ENCODE peak calls at places on chromosomes 1 and 21, in five cellular contexts. Q is heart right ventricle; V is CD4-positive, alpha-beta memory T cell; E is A549; Z is mammary epithelial cell. X is an unnamed sample. For H3K4me1, the result is how much of the 10 kb centered on the place peaks cover.

GRCh38 chr1:110060034-110060661 is 10.3 kb downstream of the ALX3 start:
- DNase-seq in E (peak), Q (no peak), Z (no peak), V (peak), X (peak)

GRCh38 chr21:45982758-45983731 is 1.5 kb downstream of the COL6A1 start:
- DNase-seq in E (no peak), Z (no peak), V (no peak), Q (no peak), X (no peak)

GRCh38 chr1:30106125-30106524 is 617.3 kb downstream of the MATN1 start:
- DNase-seq in E (peak), Q (no peak), Z (no peak), V (no peak), X (peak)

GRCh38 chr21:33950425-33951079 is 34.9 kb upstream of the ATP5PO start:
- DNase-seq in Z (no peak), E (no peak), V (peak), Q (no peak), X (no peak)

GRCh38 chr1:36480161-36480560 is 2.6 kb downstream of the CSF3R start:
- DNase-seq in V (no peak), E (no peak), Q (no peak), Z (no peak), X (no peak)

GRCh38 chr1:50271968-50272578 is 151.2 kb downstream of the DMRTA2 start:
- DNase-seq in Z (peak), Q (peak), E (peak), V (no peak), X (peak)

GRCh38 chr21:15060776-15061175 is 4.0 kb downstream of the NRIP1 start:
- DNase-seq in Z (peak), E (no peak), Q (no peak), V (no peak), X (no peak)

GRCh38 chr1:89878256-89878655 is 57.4 kb downstream of the LRRC8D start:
- DNase-seq in Q (no peak), Z (no peak), E (no peak), V (no peak), X (no peak)

GRCh38 chr1:4127595-4128140 is 227.6 kb upstream of the C1orf174 start:
- DNase-seq in E (no peak), Q (no peak), Z (no peak), V (no peak), X (no peak)

GRCh38 chr1:18657436-18658179 is 27.0 kb downstream of the PAX7 start:
- DNase-seq in V (no peak), E (no peak), Z (no peak), Q (no peak), X (no peak)

GRCh38 chr1:2224170-2224584 is 3.9 kb upstream of the SKI start:
- DNase-seq in E (no peak), Z (no peak), Q (no peak), V (peak), X (no peak)

GRCh38 chr1:22380024-22380785 is 71.4 kb upstream of the ZBTB40 start:
- DNase-seq in Z (no peak), E (peak), V (no peak), Q (no peak), X (no peak)

GRCh38 chr1:211616231-211617031 is 37.5 kb upstream of the SLC30A1 start:
- DNase-seq in Z (no peak), V (no peak), Q (peak), E (no peak), X (no peak)

GRCh38 chr21:27269646-27270045 is 302.8 kb upstream of the ADAMTS5 start:
- DNase-seq in E (no peak), Z (peak), V (no peak), Q (no peak), X (no peak)

GRCh38 chr1:5497471-5497870 is 494.8 kb downstream of the NPHP4 start:
- DNase-seq in Q (no peak), V (no peak), E (no peak), Z (no peak), X (no peak)

GRCh38 chr1:202283379-202283844 is 58.3 kb downstream of the UBE2T start:
- DNase-seq in Z (peak), Q (no peak), V (peak), E (peak), X (peak)

GRCh38 chr1:200161801-200162200 is 134.3 kb downstream of the NR5A2 start:
- DNase-seq in Z (no peak), Q (no peak), V (no peak), E (no peak), X (no peak)

GRCh38 chr1:100343897-100344296 is 8.4 kb upstream of the CDC14A start:
- DNase-seq in V (no peak), Q (no peak), E (no peak), Z (no peak), X (no peak)

GRCh38 chr21:20882462-20883415 is 115.5 kb upstream of the NCAM2 start:
- DNase-seq in V (no peak), E (no peak), Z (no peak), Q (no peak), X (peak)

GRCh38 chr1:191284175-191284574 is 806.5 kb upstream of the BRINP3 start:
- DNase-seq in Z (no peak), E (no peak), Q (no peak), V (no peak), X (no peak)

GRCh38 chr1:89723863-89724262 is 90.9 kb downstream of the LRRC8C start:
- DNase-seq in V (no peak), Q (peak), E (no peak), Z (no peak), X (no peak)

DNA sequence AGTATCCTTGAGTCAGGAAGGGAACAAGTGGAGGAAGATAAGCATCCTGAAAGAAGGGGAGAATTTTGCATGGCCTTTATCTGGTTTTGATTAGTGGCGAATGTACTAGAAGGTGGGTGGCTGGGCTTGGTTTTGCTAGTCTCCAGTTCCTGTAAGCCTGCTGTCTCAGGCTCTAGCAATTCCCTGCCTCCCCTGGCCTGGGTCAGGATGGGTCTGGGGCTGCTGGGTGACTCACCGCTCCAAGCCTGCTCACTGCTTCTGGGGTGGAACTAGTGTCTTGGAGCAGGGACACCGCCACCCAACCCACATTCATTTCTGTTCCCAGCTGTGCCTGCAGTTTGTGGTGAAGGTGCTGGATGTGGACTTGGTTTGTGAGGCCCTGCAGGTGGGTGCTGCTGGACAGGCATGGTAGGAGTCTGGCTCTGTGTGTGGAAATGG is 3.4 kb downstream of the BTBD19 start:
- DNase-seq in Q (no peak), V (peak), Z (no peak), E (no peak), X (no peak)
- H3K4me1 ChIP-seq in Q (half or more), V (half or more), Z (half or more), E (half or more), X (under half)

DNA sequence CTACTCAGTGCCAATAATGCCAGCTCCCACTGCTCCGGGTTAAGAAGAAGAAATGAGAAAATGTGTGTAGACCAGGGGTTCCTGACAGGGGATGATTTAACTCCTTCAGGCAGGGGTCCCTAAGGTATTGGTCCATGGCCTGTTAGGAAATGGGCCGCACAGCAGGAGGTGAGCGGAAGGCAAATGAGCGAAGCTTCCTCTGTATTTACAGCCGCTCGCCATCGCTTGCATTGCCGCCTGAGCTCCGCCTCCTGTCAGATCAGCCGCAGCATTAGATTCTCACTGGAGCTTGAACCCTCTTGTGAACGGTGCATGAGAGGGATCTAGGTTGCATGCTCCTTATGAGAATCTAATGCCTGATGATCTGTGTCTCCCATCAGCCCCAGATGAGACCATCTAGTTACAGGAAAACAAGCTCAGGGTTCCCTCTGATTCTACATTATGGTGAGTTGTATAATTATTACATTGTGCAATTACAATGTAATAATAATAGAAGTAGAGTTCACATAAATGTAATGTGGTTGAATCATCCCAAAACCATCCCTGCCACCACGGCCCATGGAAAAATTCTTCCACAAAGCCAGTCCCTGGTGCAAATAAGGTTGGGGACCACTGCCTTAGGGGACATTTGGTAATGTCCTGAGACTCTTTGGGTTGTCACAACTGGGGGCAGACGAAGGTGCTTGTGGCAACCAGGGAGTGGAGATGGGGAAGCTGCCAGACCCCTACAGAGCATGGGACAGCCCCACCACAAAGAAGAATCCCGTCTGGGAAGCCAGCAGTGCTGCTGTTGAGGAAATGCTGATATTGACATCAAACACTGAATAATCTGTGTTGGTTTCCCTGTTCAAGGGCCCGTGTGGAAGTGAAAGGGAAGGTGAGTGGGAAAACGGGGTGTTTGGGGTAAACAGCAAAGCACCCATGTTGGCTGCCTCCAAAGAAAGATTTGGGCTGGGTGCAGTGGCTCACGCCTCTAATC is 60.8 kb downstream of the DHRS3 start:
- DNase-seq in E (no peak), Q (no peak), V (no peak), Z (no peak), X (no peak)
- H3K4me1 ChIP-seq in E (under half), Q (under half), V (under half), Z (under half), X (under half)

GRCh38 chr1:234724517-234725176 is 114.7 kb upstream of the IRF2BP2 start:
- DNase-seq in E (peak), Q (peak), V (peak), Z (no peak), X (no peak)

GRCh38 chr1:234727018-234727757 is 117.2 kb upstream of the IRF2BP2 start:
- DNase-seq in Z (peak), Q (no peak), V (no peak), E (no peak), X (no peak)

GRCh38 chr1:234728740-234729139 is 118.8 kb upstream of the IRF2BP2 start:
- DNase-seq in Z (no peak), V (no peak), E (no peak), Q (no peak), X (no peak)

GRCh38 chr1:234725177-234726132 is 115.5 kb upstream of the IRF2BP2 start:
- DNase-seq in E (no peak), Q (peak), V (peak), Z (no peak), X (no peak)

GRCh38 chr1:234726359-234726836 is 116.4 kb upstream of the IRF2BP2 start:
- DNase-seq in Q (no peak), E (no peak), V (no peak), Z (peak), X (no peak)
- H3K4me1 ChIP-seq in Q (half or more), E (half or more), V (half or more), Z (half or more), X (under half)

GRCh38 chr1:82836246-82836645 is 1035.5 kb downstream of the ADGRL2 start:
- DNase-seq in E (no peak), V (no peak), Q (no peak), Z (no peak), X (no peak)

GRCh38 chr1:82829527-82829926 is 1028.8 kb downstream of the ADGRL2 start:
- DNase-seq in Z (no peak), V (no peak), E (no peak), Q (no peak), X (no peak)

GRCh38 chr1:82830695-82831380 is 1030.1 kb downstream of the ADGRL2 start:
- DNase-seq in Q (no peak), V (no peak), Z (no peak), E (no peak), X (peak)
- H3K4me1 ChIP-seq in Q (under half), V (under half), Z (under half), E (under half), X (under half)

GRCh38 chr1:8523641-8524206 is 205.8 kb downstream of the SLC45A1 start:
- DNase-seq in V (no peak), Z (no peak), Q (no peak), E (no peak), X (no peak)

GRCh38 chr1:8529901-8530300 is 212.0 kb downstream of the SLC45A1 start:
- DNase-seq in V (no peak), Z (no peak), E (no peak), Q (no peak), X (no peak)

GRCh38 chr1:8524637-8525157 is 206.8 kb downstream of the SLC45A1 start:
- DNase-seq in E (no peak), Z (no peak), Q (no peak), V (no peak), X (no peak)

GRCh38 chr1:8520483-8520966 is 202.6 kb downstream of the SLC45A1 start:
- DNase-seq in Z (peak), Q (no peak), V (no peak), E (no peak), X (no peak)

DNA sequence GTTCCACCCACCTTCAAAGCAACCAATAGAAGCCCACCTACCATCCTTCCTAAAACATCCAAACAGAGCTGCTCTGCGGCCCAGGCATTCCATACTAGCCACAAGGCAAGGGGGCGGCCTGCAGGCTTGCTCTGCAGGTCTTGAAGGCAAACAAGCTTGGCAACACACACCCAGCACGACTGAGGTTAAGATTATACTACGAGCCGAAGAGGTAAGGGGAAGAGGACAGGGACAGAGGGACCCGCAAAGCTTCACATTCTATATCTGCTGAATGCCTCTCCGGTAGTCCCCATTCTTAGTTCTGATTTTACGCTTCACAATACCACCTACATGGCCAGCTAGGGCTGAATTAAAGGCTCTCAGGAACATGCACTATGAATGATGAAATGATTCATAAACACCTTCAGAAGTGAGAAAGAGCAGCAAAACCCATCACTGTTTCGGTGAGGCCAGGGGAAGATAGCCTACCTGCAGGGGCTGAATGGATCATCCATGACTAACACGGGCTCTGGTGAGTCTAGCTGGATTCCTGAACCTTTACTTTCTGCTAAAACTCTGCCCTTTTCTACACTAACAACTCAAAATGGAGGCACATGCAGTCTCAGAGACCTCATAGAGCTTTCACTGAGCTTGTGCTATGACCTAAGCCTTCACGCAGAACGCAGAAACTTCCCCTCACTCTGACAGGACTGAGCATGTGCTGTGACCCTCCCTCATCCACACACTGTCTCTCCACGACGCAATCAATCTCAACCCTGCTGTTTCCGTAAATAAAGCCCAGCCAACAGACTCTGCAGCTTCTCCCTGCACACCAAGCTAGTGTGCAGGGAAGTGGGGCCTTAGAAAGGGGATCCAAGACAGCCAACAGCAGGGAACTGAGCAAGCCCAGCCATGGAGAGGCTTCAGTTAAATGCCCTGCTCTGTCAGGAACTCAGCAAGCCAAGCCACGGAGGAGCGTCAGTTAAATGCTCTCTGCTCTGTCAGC is 207.7 kb downstream of the SLC45A1 start:
- DNase-seq in E (peak), Q (peak), V (peak), Z (peak), X (peak)
- H3K4me1 ChIP-seq in E (under half), Q (half or more), V (under half), Z (under half), X (under half)

GRCh38 chr1:41892211-41892840 is 26.4 kb downstream of the HIVEP3 start:
- DNase-seq in V (no peak), Q (no peak), Z (no peak), E (no peak), X (no peak)
- H3K4me1 ChIP-seq in V (half or more), Q (under half), Z (under half), E (under half), X (under half)

GRCh38 chr1:234980657-234981396 is 147.8 kb downstream of the TOMM20 start:
- DNase-seq in V (peak), Q (peak), E (peak), Z (peak), X (no peak)

GRCh38 chr1:234980224-234980656 is 148.4 kb downstream of the TOMM20 start:
- DNase-seq in V (no peak), Q (no peak), Z (no peak), E (no peak), X (no peak)

GRCh38 chr1:234983554-234983911 is 145.1 kb downstream of the TOMM20 start:
- DNase-seq in Q (no peak), V (no peak), E (no peak), Z (no peak), X (no peak)

GRCh38 chr1:234979316-234980223 is 149.1 kb downstream of the TOMM20 start:
- DNase-seq in E (no peak), V (no peak), Q (no peak), Z (no peak), X (no peak)

GRCh38 chr1:234981758-234982157 is 146.9 kb downstream of the TOMM20 start:
- DNase-seq in Q (no peak), E (no peak), V (no peak), Z (no peak), X (no peak)
- H3K4me1 ChIP-seq in Q (half or more), E (half or more), V (half or more), Z (under half), X (under half)

GRCh38 chr1:235015291-235015990 is 113.2 kb downstream of the TOMM20 start:
- DNase-seq in V (peak), Z (peak), Q (no peak), E (no peak), X (no peak)
- H3K4me1 ChIP-seq in V (under half), Z (under half), Q (under half), E (under half), X (under half)

X was measured in HAP-1.